ENCODE peak calls at places on chromosome 16, in six cellular contexts. One of them, this sample, is unnamed.
A peak's percentile ranks its signal among the peaks of the same experiment; 100 is the strongest.

GRCh38 chr16:16107839-16108238 is 115.5 kb downstream of the ABCC6 start:
- DNase-seq in body of pancreas: no peak
- DNase-seq in GM23338: no peak
- DNase-seq in transverse colon: no peak
- DNase-seq in H1: no peak
- DNase-seq in tibial nerve: no peak
- DNase-seq in this sample: no peak

GRCh38 chr16:84611041-84611440 is 6.8 kb downstream of the COTL1 start:
- DNase-seq in body of pancreas: no peak
- DNase-seq in GM23338: no peak
- DNase-seq in transverse colon: no peak
- DNase-seq in H1: no peak
- DNase-seq in tibial nerve: no peak
- DNase-seq in this sample: no peak

GRCh38 chr16:7025616-7026190 is 306.9 kb upstream of the RBFOX1 start:
- DNase-seq in body of pancreas: peak; percentile 63
- DNase-seq in GM23338: peak; percentile 76
- DNase-seq in transverse colon: peak; percentile 66
- DNase-seq in H1: peak; percentile 94
- DNase-seq in tibial nerve: peak; percentile 20
- DNase-seq in this sample: peak; percentile 78

GRCh38 chr16:85453179-85453678 is 159.9 kb upstream of the GSE1 start:
- DNase-seq in body of pancreas: no peak
- DNase-seq in GM23338: no peak
- DNase-seq in transverse colon: peak; percentile 57
- DNase-seq in H1: no peak
- DNase-seq in tibial nerve: no peak
- DNase-seq in this sample: peak; percentile 67

GRCh38 chr16:52498640-52499039 is 48.3 kb downstream of the TOX3 start:
- DNase-seq in body of pancreas: no peak
- DNase-seq in GM23338: peak; percentile 69
- DNase-seq in transverse colon: peak; percentile 48
- DNase-seq in H1: no peak
- DNase-seq in tibial nerve: no peak
- DNase-seq in this sample: peak; percentile 65

GRCh38 chr16:46428108-46429061 is 192.8 kb downstream of the SHCBP1 start:
- DNase-seq in body of pancreas: no peak
- DNase-seq in GM23338: no peak
- DNase-seq in transverse colon: no peak
- DNase-seq in H1: no peak
- DNase-seq in tibial nerve: no peak
- DNase-seq in this sample: no peak

GRCh38 chr16:16790597-16790996 is 411.7 kb downstream of the NPIPA7 start:
- DNase-seq in body of pancreas: no peak
- DNase-seq in GM23338: no peak
- DNase-seq in transverse colon: no peak
- DNase-seq in H1: no peak
- DNase-seq in tibial nerve: no peak
- DNase-seq in this sample: no peak

GRCh38 chr16:15440852-15441251 is 6.5 kb downstream of the BMERB1 start:
- DNase-seq in body of pancreas: peak; percentile 27
- DNase-seq in GM23338: no peak
- DNase-seq in transverse colon: no peak
- DNase-seq in H1: no peak
- DNase-seq in tibial nerve: no peak
- DNase-seq in this sample: no peak

GRCh38 chr16:1791256-1791942 is 2.1 kb downstream of the IGFALS start:
- DNase-seq in body of pancreas: no peak
- DNase-seq in GM23338: peak; percentile 28
- DNase-seq in transverse colon: no peak
- DNase-seq in H1: no peak
- DNase-seq in tibial nerve: no peak
- DNase-seq in this sample: peak; percentile 25

GRCh38 chr16:70675851-70676513 is 9.9 kb downstream of the MTSS2 start:
- DNase-seq in body of pancreas: peak; percentile 11
- DNase-seq in GM23338: no peak
- DNase-seq in transverse colon: no peak
- DNase-seq in H1: no peak
- DNase-seq in tibial nerve: no peak
- DNase-seq in this sample: peak; percentile 23

GRCh38 chr16:79601092-79601977 is 798 bp upstream of the MAF start:
- DNase-seq in body of pancreas: peak; percentile 36
- DNase-seq in GM23338: peak; percentile 52
- DNase-seq in transverse colon: peak; percentile 72
- DNase-seq in H1: no peak
- DNase-seq in tibial nerve: no peak
- DNase-seq in this sample: peak; percentile 69

GRCh38 chr16:26672206-26672605 is 394.5 kb upstream of the C16orf82 start:
- DNase-seq in body of pancreas: no peak
- DNase-seq in GM23338: no peak
- DNase-seq in transverse colon: no peak
- DNase-seq in H1: no peak
- DNase-seq in tibial nerve: no peak
- DNase-seq in this sample: no peak

GRCh38 chr16:27379919-27380318 is 22.1 kb upstream of the IL21R start:
- DNase-seq in body of pancreas: no peak
- DNase-seq in GM23338: no peak
- DNase-seq in transverse colon: no peak
- DNase-seq in H1: no peak
- DNase-seq in tibial nerve: no peak
- DNase-seq in this sample: no peak

GRCh38 chr16:4954714-4955113 is 3.4 kb upstream of the SEC14L5 start:
- DNase-seq in body of pancreas: no peak
- DNase-seq in GM23338: no peak
- DNase-seq in transverse colon: no peak
- DNase-seq in H1: no peak
- DNase-seq in tibial nerve: no peak
- DNase-seq in this sample: no peak

GRCh38 chr16:19424478-19424877 is 6.8 kb downstream of the TMC5 start:
- DNase-seq in body of pancreas: no peak
- DNase-seq in GM23338: no peak
- DNase-seq in transverse colon: peak; percentile 16
- DNase-seq in H1: no peak
- DNase-seq in tibial nerve: no peak
- DNase-seq in this sample: no peak

GRCh38 chr16:86700396-86700945 is 122.1 kb downstream of the FOXL1 start:
- DNase-seq in body of pancreas: no peak
- DNase-seq in GM23338: no peak
- DNase-seq in transverse colon: no peak
- DNase-seq in H1: no peak
- DNase-seq in tibial nerve: no peak
- DNase-seq in this sample: no peak

GRCh38 chr16:85473909-85474640 is 139.0 kb upstream of the GSE1 start:
- DNase-seq in body of pancreas: no peak
- DNase-seq in GM23338: no peak
- DNase-seq in transverse colon: no peak
- DNase-seq in H1: peak; percentile 57
- DNase-seq in tibial nerve: no peak
- DNase-seq in this sample: no peak

GRCh38 chr16:77221482-77221881 is 22.3 kb downstream of the SYCE1L start:
- DNase-seq in body of pancreas: no peak
- DNase-seq in GM23338: no peak
- DNase-seq in transverse colon: no peak
- DNase-seq in H1: no peak
- DNase-seq in tibial nerve: no peak
- DNase-seq in this sample: no peak

GRCh38 chr16:29807426-29808218 is 1.3 kb downstream of the MAZ start:
- DNase-seq in body of pancreas: peak; percentile 91
- DNase-seq in GM23338: peak; percentile 82
- DNase-seq in transverse colon: peak; percentile 93
- DNase-seq in H1: peak; percentile 81
- DNase-seq in tibial nerve: peak; percentile 79
- DNase-seq in this sample: peak; percentile 91

GRCh38 chr16:3171181-3171854 is 16.7 kb upstream of the OR1F1 start:
- DNase-seq in body of pancreas: no peak
- DNase-seq in GM23338: no peak
- DNase-seq in transverse colon: no peak
- DNase-seq in H1: no peak
- DNase-seq in tibial nerve: no peak
- DNase-seq in this sample: no peak

GRCh38 chr16:4883501-4883900 is 36.2 kb downstream of the UBN1 start:
- DNase-seq in body of pancreas: no peak
- DNase-seq in GM23338: no peak
- DNase-seq in transverse colon: no peak
- DNase-seq in H1: no peak
- DNase-seq in tibial nerve: no peak
- DNase-seq in this sample: no peak

DNA sequence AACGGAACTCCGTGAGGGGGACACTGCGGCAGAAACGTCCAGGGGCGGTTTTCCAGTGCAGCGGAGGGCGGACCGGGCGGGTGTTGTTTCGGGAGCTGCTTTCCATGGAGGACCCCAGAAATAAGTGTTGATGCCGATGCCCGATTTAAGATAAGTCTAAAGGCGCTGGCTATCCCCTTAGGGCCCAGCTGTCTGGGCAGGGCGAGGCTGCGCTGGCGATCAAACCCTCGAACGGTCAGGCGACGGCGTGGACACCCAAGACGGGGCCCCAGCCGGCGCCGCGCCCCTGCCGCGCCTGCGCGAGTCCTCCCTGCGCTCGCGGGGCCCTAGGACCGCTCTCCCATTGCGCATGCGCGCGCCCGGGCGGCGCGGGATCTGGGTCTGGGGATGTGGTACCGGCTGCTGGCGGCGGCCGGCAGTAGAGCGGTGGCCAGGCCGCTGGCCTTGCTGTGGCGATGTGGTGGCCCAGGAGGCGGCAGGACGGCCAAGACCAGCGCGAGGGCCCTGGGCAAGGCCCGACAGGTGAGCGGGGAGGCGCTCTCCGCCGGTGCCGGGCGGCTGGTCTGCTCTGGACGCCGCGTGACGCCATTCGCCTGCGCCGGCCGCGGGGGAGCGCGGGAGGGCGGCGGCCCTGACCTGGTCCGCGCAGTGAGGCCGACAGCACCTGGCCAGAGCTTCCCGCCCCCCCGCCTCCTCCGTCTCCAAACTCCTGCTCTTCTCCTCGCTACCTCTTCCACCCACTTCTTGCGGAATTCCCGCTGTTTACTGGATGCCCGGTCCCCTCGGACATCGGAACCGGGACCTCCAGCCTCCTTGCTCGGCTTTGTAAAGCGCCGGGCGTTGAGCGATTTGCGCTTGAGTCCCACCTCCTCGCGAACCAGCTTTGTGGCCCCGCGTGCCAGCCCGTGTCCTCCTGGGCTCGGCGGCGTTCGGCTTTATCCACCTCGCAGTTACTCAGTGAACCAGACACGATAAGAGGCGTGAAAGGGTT is 24.0 kb downstream of the DEF8 start:
- DNase-seq in body of pancreas: peak; percentile 95
- DNase-seq in GM23338: peak; percentile 92
- DNase-seq in transverse colon: peak; percentile 94
- DNase-seq in H1: peak; percentile 95
- DNase-seq in tibial nerve: peak; percentile 79
- DNase-seq in this sample: peak; percentile 88
- TF ChIP-seq CTCF in body of pancreas: no peak
- TF ChIP-seq CTCF in GM23338: no peak
- TF ChIP-seq CTCF in transverse colon: no peak
- TF ChIP-seq CTCF in H1: no peak
- TF ChIP-seq CTCF in tibial nerve: no peak
- TF ChIP-seq CTCF in this sample: no peak

DNA sequence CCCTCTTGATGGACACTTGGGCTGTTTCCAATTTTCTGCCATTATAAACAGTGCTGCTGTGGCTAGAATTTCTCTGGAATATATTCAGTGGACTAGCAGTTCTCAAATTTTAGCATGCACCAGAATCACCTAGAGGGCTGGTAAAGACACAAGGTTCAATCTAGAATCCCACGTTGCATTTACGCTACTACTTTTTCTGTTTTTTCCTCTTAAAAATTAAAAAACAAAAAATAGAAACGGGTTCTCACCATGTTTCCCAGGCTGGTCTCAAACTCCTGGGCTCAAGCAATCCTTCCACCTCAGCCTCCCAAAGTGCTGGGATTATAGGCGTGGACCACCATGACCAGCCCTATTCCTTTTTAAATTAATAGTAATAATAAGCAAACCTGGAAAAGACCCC is 14.5 kb upstream of the PRM1 start:
- DNase-seq in body of pancreas: no peak
- DNase-seq in GM23338: no peak
- DNase-seq in transverse colon: no peak
- DNase-seq in H1: no peak
- DNase-seq in tibial nerve: no peak
- DNase-seq in this sample: no peak
- H3K4me1 ChIP-seq in body of pancreas: peaks cover 22% of the 10 kb centered on the region
- H3K4me1 ChIP-seq in GM23338: peaks cover 21% of the 10 kb centered on the region
- H3K4me1 ChIP-seq in transverse colon: peaks cover 15% of the 10 kb centered on the region
- H3K4me1 ChIP-seq in H1: peaks cover 9% of the 10 kb centered on the region
- H3K4me1 ChIP-seq in tibial nerve: peaks cover 14% of the 10 kb centered on the region
- H3K4me1 ChIP-seq in this sample: peaks cover 12% of the 10 kb centered on the region

DNA sequence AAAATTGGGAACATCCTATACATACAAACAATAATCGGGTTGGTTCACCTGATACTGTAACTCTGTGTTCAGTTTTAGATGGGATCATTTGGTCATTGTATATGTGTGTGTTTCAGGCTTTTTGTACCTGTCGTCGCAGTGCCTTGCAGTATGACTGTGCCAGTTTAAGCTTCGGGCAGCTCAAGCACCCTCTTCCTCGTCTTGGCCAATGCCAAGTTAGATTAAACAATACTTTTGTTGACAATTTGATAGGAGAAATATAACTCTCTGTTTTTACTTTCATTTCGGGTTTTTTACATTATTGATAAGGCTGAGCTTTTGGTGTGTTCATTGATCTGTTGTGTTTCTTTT is 37.0 kb upstream of the ARHGAP17 start:
- DNase-seq in body of pancreas: peak; percentile 30
- DNase-seq in GM23338: no peak
- DNase-seq in transverse colon: no peak
- DNase-seq in H1: no peak
- DNase-seq in tibial nerve: no peak
- DNase-seq in this sample: no peak
- H3K4me3 ChIP-seq in body of pancreas: no peak overlapping the region
- H3K4me3 ChIP-seq in GM23338: no peak overlapping the region
- H3K4me3 ChIP-seq in transverse colon: no peak overlapping the region
- H3K4me3 ChIP-seq in H1: no peak overlapping the region
- H3K4me3 ChIP-seq in tibial nerve: no peak overlapping the region
- H3K4me3 ChIP-seq in this sample: no peak overlapping the region

GRCh38 chr16:54336805-54337204 is 50.2 kb upstream of the IRX3 start:
- DNase-seq in body of pancreas: no peak
- DNase-seq in GM23338: no peak
- DNase-seq in transverse colon: no peak
- DNase-seq in H1: no peak
- DNase-seq in tibial nerve: no peak
- DNase-seq in this sample: no peak

GRCh38 chr16:54335230-54335629 is 48.6 kb upstream of the IRX3 start:
- DNase-seq in body of pancreas: no peak
- DNase-seq in GM23338: no peak
- DNase-seq in transverse colon: no peak
- DNase-seq in H1: no peak
- DNase-seq in tibial nerve: no peak
- DNase-seq in this sample: no peak

GRCh38 chr16:54331241-54332002 is 44.8 kb upstream of the IRX3 start:
- DNase-seq in body of pancreas: no peak
- DNase-seq in GM23338: peak; percentile 83
- DNase-seq in transverse colon: no peak
- DNase-seq in H1: peak; percentile 53
- DNase-seq in tibial nerve: no peak
- DNase-seq in this sample: no peak

DNA sequence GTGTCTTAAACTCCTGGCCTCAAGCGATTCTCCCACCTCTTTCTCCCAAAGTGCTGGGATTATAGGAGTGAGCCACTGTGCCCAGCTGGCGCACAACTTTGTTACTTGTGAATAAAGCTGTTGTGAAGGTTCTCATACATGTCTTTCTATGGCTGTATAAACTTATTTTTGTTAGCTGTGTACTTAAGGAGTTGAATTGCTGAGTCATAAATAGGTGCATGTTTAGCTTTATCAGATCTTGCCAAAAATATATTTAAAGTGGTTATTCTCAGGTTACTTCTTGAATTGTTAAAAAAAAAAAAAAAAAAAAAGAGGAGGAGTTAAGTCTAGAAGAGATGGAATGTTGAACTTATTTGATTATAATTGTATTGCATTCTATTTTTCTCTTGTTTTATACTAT is 47.6 kb upstream of the IRX3 start:
- DNase-seq in body of pancreas: no peak
- DNase-seq in GM23338: no peak
- DNase-seq in transverse colon: no peak
- DNase-seq in H1: no peak
- DNase-seq in tibial nerve: no peak
- DNase-seq in this sample: no peak
- TF ChIP-seq CTCF in body of pancreas: no peak
- TF ChIP-seq CTCF in GM23338: no peak
- TF ChIP-seq CTCF in transverse colon: no peak
- TF ChIP-seq CTCF in H1: no peak
- TF ChIP-seq CTCF in tibial nerve: no peak
- TF ChIP-seq CTCF in this sample: no peak